ENCODE peak calls at places on chromosomes 6 and 20, in ten cellular contexts. S, B, Z, N, P, W, R, F, X and A are unnamed samples.

GRCh38 chr6:35833534-35833933 is 28.4 kb downstream of the LHFPL5 start:
- DNase-seq in W (no peak), X (peak), B (no peak), N (no peak), S (no peak), F (no peak), Z (no peak), R (no peak), P (no peak), A (no peak)

GRCh38 chr6:55448446-55448845 is 121.2 kb downstream of the GFRAL start:
- DNase-seq in N (no peak), Z (no peak), B (no peak), W (no peak), F (no peak), S (no peak), R (no peak), X (no peak), P (no peak), A (no peak)

GRCh38 chr6:4316867-4317400 is 181.6 kb upstream of the ECI2 start:
- DNase-seq in Z (peak), P (no peak), W (no peak), N (no peak), S (no peak), X (peak), B (no peak), R (peak), F (peak), A (no peak)

GRCh38 chr6:97293198-97293696 is 10.2 kb upstream of the MMS22L start:
- DNase-seq in X (no peak), R (no peak), W (no peak), F (no peak), S (no peak), Z (no peak), B (no peak), N (no peak), P (no peak), A (no peak)

GRCh38 chr20:824490-824889 is 9.0 kb upstream of the FAM110A start:
- DNase-seq in B (no peak), S (no peak), P (no peak), N (no peak), Z (no peak), R (no peak), F (no peak), W (no peak), X (no peak), A (no peak)

GRCh38 chr20:23407770-23408467 is 13.4 kb downstream of the NAPB start:
- DNase-seq in R (no peak), S (no peak), N (no peak), Z (no peak), P (no peak), B (no peak), W (no peak), X (no peak), F (no peak), A (no peak)

GRCh38 chr6:4607026-4607704 is 169.0 kb upstream of the CDYL start:
- DNase-seq in P (no peak), X (no peak), W (no peak), N (peak), F (peak), S (no peak), B (no peak), R (peak), Z (no peak), A (no peak)

GRCh38 chr6:134198093-134198492 is 119.8 kb downstream of the SGK1 start:
- DNase-seq in P (no peak), F (no peak), X (peak), S (no peak), W (no peak), N (no peak), B (no peak), R (no peak), Z (no peak), A (no peak)

GRCh38 chr20:3074812-3075211 is 3.4 kb downstream of the OXT start:
- DNase-seq in S (no peak), P (no peak), R (no peak), X (no peak), W (no peak), F (no peak), B (peak), N (no peak), Z (no peak), A (no peak)

GRCh38 chr20:50456452-50457324 is 53.5 kb upstream of the PTPN1 start:
- DNase-seq in X (no peak), W (no peak), S (no peak), B (no peak), Z (no peak), N (no peak), F (no peak), R (no peak), P (no peak), A (no peak)

GRCh38 chr20:12012241-12013222 is 94.8 kb downstream of the BTBD3 start:
- DNase-seq in R (peak), B (no peak), S (peak), N (no peak), F (no peak), X (peak), P (no peak), W (peak), Z (no peak), A (no peak)

GRCh38 chr6:142694054-142694453 is 250.9 kb downstream of the HIVEP2 start:
- DNase-seq in F (no peak), B (no peak), R (no peak), N (no peak), S (no peak), P (no peak), Z (no peak), W (no peak), X (no peak), A (no peak)

GRCh38 chr6:53287336-53288225 is 61.2 kb downstream of the ELOVL5 start:
- DNase-seq in R (no peak), N (no peak), P (no peak), S (peak), F (no peak), Z (no peak), X (no peak), B (no peak), W (no peak), A (no peak)

GRCh38 chr6:17600527-17601388 is 656 bp downstream of the FAM8A1 start:
- DNase-seq in Z (peak), F (no peak), S (peak), B (no peak), N (peak), W (peak), X (no peak), R (peak), P (peak), A (no peak)

GRCh38 chr20:32477594-32478512 is 107.3 kb downstream of the NOL4L start:
- DNase-seq in Z (peak), R (peak), N (no peak), F (no peak), W (peak), X (no peak), S (no peak), B (no peak), P (no peak), A (no peak)

GRCh38 chr6:66986940-66987339 is 1279.9 kb upstream of the EYS start:
- DNase-seq in Z (no peak), N (no peak), W (no peak), S (no peak), R (no peak), X (no peak), F (no peak), B (no peak), P (no peak), A (no peak)

GRCh38 chr6:141488466-141488865 is 644.3 kb upstream of the GJE1 start:
- DNase-seq in W (no peak), S (no peak), X (no peak), B (no peak), R (no peak), P (no peak), F (no peak), N (no peak), Z (no peak), A (no peak)

GRCh38 chr20:36462440-36463211 is 78.7 kb upstream of the MYL9 start:
- DNase-seq in S (peak), F (no peak), N (peak), B (no peak), R (peak), X (no peak), Z (peak), W (peak), P (no peak), A (no peak)

GRCh38 chr6:4518506-4518905 is 257.7 kb upstream of the CDYL start:
- DNase-seq in B (no peak), R (no peak), F (no peak), Z (no peak), P (no peak), W (peak), X (peak), S (no peak), N (no peak), A (no peak)

GRCh38 chr6:16392010-16392409 is 153.6 kb downstream of the GMPR start:
- DNase-seq in X (no peak), W (no peak), N (no peak), P (no peak), F (no peak), S (no peak), Z (peak), R (no peak), B (no peak), A (no peak)

DNA sequence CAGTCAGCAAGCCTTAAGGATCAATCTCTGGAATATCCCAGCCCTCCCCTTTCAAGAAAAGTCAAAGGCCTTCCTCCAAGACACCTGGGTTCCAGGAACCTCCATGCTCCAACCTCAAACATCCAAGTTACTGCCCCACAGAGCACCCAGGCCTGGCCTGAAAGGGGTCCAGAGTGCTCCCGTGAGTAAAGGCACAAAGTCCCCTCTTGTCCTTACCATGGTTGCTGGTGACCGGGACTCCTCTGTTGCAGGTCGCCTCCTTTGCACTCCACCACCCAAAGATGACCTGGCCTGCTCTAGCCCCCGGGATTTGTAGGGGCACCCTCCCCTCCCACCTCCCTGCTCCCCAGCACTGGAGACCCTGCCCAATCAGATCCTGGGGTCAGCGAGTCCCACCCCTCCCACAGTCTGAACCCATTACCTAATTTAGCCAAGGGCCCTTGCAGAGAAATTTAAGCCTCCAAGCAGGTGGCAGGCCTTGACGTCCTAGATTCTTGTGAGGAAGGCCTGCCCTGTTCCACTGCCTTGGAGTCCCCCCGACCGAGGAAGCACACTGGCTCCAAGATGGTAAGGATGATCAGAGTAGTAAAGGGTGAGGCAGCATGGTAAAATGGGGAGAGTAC is at the start of gene TNNC2:
- DNase-seq in X (no peak), F (no peak), P (no peak), Z (no peak), N (no peak), W (no peak), S (no peak), B (no peak), R (no peak), A (no peak)
- H3K4me3 ChIP-seq in X (no peak), F (no peak), P (no peak), Z (no peak), N (no peak), W (no peak), S (no peak), B (no peak), R (no peak), A (no peak)

DNA sequence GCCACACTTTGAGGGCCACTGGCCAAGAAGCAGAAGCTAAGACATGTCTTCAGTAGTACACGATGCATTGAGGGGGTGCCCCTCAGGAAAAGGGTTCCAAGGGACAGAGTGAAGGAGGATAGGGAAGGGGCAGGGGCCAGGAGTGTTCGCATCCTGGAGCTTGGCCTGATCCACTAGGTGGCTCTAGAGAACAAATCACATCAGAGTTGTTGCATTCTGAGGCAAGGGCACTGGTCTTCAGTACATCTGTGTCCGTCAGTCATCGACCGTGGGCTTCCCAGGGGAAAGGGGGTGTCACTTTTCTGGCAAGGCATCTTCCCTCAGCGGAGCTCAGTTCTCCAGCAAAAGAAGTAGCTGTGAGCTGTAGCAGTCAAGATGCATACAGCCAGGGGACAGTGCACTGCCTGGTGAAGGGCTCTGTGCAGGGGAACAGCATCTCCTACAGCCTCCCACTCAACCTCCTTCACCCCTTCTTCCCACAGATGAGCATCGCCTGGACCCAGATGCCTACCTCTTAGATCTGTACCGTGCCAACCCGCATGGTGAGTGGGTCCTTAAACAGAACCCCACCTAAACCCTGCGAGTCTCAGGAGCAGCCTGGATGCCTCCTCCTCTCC is 47.8 kb downstream of the ARHGAP40 start:
- DNase-seq in X (peak), W (no peak), R (no peak), S (peak), P (no peak), B (no peak), Z (no peak), N (no peak), F (no peak), A (no peak)
- TF ChIP-seq CTCF in X (peak), W (peak), R (no peak), S (peak), P (no peak), B (no peak), Z (peak), N (no peak), F (peak), A (peak)

GRCh38 chr6:41707565-41708200 is 27.7 kb downstream of the TFEB start:
- DNase-seq in P (no peak), S (no peak), R (no peak), F (no peak), W (no peak), N (no peak), X (no peak), Z (no peak), B (no peak), A (no peak)
- H3K4me3 ChIP-seq in P (peak), S (no peak), R (no peak), F (no peak), W (no peak), N (no peak), X (no peak), Z (no peak), B (no peak), A (peak)

DNA sequence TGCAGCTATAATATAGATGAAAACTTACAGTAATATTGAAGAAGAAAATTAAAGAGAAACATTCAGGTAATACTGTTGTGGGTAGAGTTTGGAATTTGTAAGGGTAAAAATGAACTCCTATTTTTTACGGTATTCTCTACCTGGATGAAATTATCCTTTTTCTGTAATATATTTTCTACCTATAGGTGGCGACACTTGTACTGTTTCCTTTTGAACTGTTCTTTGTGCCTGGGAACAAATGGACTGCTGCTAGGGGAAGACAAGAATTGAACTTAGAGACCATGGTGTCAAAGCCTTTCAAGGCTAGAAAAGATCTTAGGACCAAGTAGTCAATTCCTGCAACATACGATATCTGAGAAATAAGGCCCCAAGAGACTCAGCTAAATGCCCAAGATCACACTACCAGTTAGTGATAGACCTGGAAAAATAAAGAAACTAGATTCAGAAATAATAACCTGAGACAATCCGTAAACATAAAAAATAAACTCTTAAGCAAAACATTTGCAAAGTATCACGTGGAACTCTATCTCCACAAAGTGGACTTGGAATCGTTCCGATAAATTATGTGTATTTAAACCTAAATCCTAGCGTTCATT is 383.8 kb downstream of the TFAP2A start:
- DNase-seq in W (no peak), R (no peak), P (no peak), Z (no peak), S (peak), F (no peak), X (no peak), B (no peak), N (no peak), A (peak)
- TF ChIP-seq CTCF in W (peak), R (peak), P (no peak), Z (peak), S (peak), F (peak), X (peak), B (peak), N (no peak), A (peak)

DNA sequence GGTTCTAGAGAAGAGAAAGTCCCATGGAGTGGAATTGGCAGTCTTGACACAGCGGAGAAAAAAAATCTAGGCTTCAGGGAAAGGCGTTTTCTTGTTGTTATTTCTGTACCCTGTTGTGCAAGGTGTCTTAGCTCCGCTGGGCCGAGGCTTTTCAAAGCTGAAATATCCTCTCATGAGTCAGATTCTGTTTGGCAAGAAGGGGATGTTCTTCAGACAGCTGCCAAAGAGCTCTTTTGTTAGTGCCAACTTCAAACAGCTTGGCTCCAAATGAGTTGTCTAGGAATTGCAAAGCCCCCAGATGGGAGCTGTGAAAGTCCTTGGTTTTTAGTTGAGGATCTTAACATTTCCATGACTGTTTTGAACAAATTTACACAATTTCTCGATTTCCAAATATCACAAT is 45.6 kb downstream of the LRRN4 start:
- DNase-seq in P (no peak), N (peak), X (peak), R (peak), B (no peak), F (peak), W (peak), Z (peak), S (peak), A (no peak)
- H3K4me3 ChIP-seq in P (no peak), N (no peak), X (peak), R (no peak), B (peak), F (peak), W (peak), Z (peak), S (no peak), A (no peak)

GRCh38 chr20:45097485-45098095 is 3.3 kb downstream of the KCNS1 start:
- DNase-seq in N (no peak), P (no peak), X (peak), W (peak), Z (no peak), R (no peak), B (no peak), F (no peak), S (no peak), A (no peak)
- TF ChIP-seq CTCF in N (no peak), P (peak), X (no peak), W (no peak), Z (peak), R (peak), B (no peak), F (peak), S (no peak), A (peak)

DNA sequence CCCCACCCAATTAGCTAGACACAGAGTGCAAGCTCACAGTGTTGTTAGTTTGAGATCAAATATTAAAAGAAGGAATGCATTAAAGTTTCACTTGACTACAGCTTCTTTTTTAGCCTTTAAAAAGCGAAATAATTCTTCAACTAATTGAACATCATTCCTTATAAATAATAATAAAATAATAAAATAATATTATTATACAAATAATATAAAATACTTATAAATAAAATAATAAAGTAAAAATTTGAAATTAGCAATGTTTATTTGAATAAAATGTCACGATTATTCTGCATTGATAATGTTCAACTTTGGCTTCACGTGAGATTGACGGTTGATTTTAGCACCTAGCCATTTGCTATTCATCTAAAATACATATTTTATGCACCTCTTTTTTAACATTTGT is 819.3 kb downstream of the FRK start:
- DNase-seq in B (no peak), F (no peak), R (no peak), P (no peak), X (no peak), S (no peak), N (no peak), W (no peak), Z (no peak), A (no peak)
- H3K4me3 ChIP-seq in B (no peak), F (no peak), R (no peak), P (no peak), X (no peak), S (no peak), N (no peak), W (no peak), Z (no peak), A (no peak)